ENCODE peak calls at places on chromosomes 16 and 17, in six cellular contexts. One of them, this sample, is unnamed.

GRCh38 chr16:31335431-31335830 is 19.5 kb upstream of the ITGAX start:
- DNase-seq in NT2/D1: no peak
- DNase-seq in iPS-NIHi11: no peak
- DNase-seq in hypothalamus: no peak
- DNase-seq in neural crest cell: no peak
- DNase-seq in amygdala: no peak
- DNase-seq in this sample: no peak

GRCh38 chr16:8262299-8262698 is 328.0 kb downstream of the TMEM114 start:
- DNase-seq in iPS-NIHi11: no peak
- DNase-seq in hypothalamus: no peak
- DNase-seq in amygdala: no peak
- DNase-seq in neural crest cell: no peak
- DNase-seq in NT2/D1: no peak
- DNase-seq in this sample: no peak

GRCh38 chr17:58487589-58488427 is at the start of gene HSF5:
- DNase-seq in neural crest cell: no peak
- DNase-seq in iPS-NIHi11: peak; percentile 46
- DNase-seq in NT2/D1: no peak
- DNase-seq in hypothalamus: no peak
- DNase-seq in amygdala: no peak
- DNase-seq in this sample: no peak

GRCh38 chr16:54331241-54332002 is 44.8 kb upstream of the IRX3 start:
- DNase-seq in NT2/D1: peak; percentile 91
- DNase-seq in iPS-NIHi11: peak; percentile 51
- DNase-seq in neural crest cell: no peak
- DNase-seq in amygdala: no peak
- DNase-seq in hypothalamus: no peak
- DNase-seq in this sample: peak; percentile 12

GRCh38 chr17:17420561-17421269 is 56.1 kb upstream of the MED9 start:
- DNase-seq in iPS-NIHi11: no peak
- DNase-seq in NT2/D1: no peak
- DNase-seq in neural crest cell: no peak
- DNase-seq in amygdala: no peak
- DNase-seq in hypothalamus: no peak
- DNase-seq in this sample: no peak

GRCh38 chr17:68310141-68310540 is 18.8 kb downstream of the ARSG start:
- DNase-seq in iPS-NIHi11: no peak
- DNase-seq in neural crest cell: no peak
- DNase-seq in amygdala: no peak
- DNase-seq in hypothalamus: no peak
- DNase-seq in NT2/D1: no peak
- DNase-seq in this sample: no peak

GRCh38 chr17:12133183-12133582 is 112.5 kb downstream of the MAP2K4 start:
- DNase-seq in neural crest cell: no peak
- DNase-seq in amygdala: no peak
- DNase-seq in iPS-NIHi11: no peak
- DNase-seq in hypothalamus: no peak
- DNase-seq in NT2/D1: no peak
- DNase-seq in this sample: no peak

GRCh38 chr17:67121317-67121887 is 77.0 kb downstream of the CACNG1 start:
- DNase-seq in neural crest cell: no peak
- DNase-seq in iPS-NIHi11: no peak
- DNase-seq in NT2/D1: no peak
- DNase-seq in hypothalamus: no peak
- DNase-seq in amygdala: no peak
- DNase-seq in this sample: no peak

GRCh38 chr17:51231999-51232398 is 27.9 kb downstream of the MBTD1 start:
- DNase-seq in neural crest cell: no peak
- DNase-seq in NT2/D1: no peak
- DNase-seq in hypothalamus: no peak
- DNase-seq in iPS-NIHi11: no peak
- DNase-seq in amygdala: no peak
- DNase-seq in this sample: no peak

GRCh38 chr17:18039535-18040286 is 503 bp downstream of the GID4 start:
- DNase-seq in NT2/D1: no peak
- DNase-seq in amygdala: no peak
- DNase-seq in neural crest cell: no peak
- DNase-seq in iPS-NIHi11: no peak
- DNase-seq in hypothalamus: no peak
- DNase-seq in this sample: peak; percentile 18

GRCh38 chr16:22029632-22030031 is 21.7 kb downstream of the MOSMO start:
- DNase-seq in hypothalamus: no peak
- DNase-seq in iPS-NIHi11: no peak
- DNase-seq in neural crest cell: no peak
- DNase-seq in NT2/D1: no peak
- DNase-seq in amygdala: no peak
- DNase-seq in this sample: no peak

GRCh38 chr16:72921106-72921505 is 126.8 kb downstream of the ZFHX3 start:
- DNase-seq in NT2/D1: no peak
- DNase-seq in amygdala: no peak
- DNase-seq in hypothalamus: no peak
- DNase-seq in iPS-NIHi11: no peak
- DNase-seq in neural crest cell: no peak
- DNase-seq in this sample: no peak

GRCh38 chr17:72392056-72393010 is 271.5 kb downstream of the SOX9 start:
- DNase-seq in NT2/D1: no peak
- DNase-seq in hypothalamus: no peak
- DNase-seq in iPS-NIHi11: no peak
- DNase-seq in amygdala: no peak
- DNase-seq in neural crest cell: no peak
- DNase-seq in this sample: no peak

GRCh38 chr17:31320791-31321190 is 631 bp downstream of the EVI2A start:
- DNase-seq in NT2/D1: no peak
- DNase-seq in neural crest cell: no peak
- DNase-seq in amygdala: no peak
- DNase-seq in hypothalamus: no peak
- DNase-seq in iPS-NIHi11: no peak
- DNase-seq in this sample: no peak

GRCh38 chr16:57759131-57759530 is 23.6 kb downstream of the KATNB1 start:
- DNase-seq in hypothalamus: no peak
- DNase-seq in NT2/D1: no peak
- DNase-seq in iPS-NIHi11: no peak
- DNase-seq in amygdala: no peak
- DNase-seq in neural crest cell: no peak
- DNase-seq in this sample: no peak

GRCh38 chr17:68290268-68290954 is 516 bp downstream of the SLC16A6 start:
- DNase-seq in NT2/D1: no peak
- DNase-seq in iPS-NIHi11: peak; percentile 36
- DNase-seq in hypothalamus: peak; percentile 17
- DNase-seq in neural crest cell: no peak
- DNase-seq in amygdala: no peak
- DNase-seq in this sample: no peak

GRCh38 chr16:11050954-11051353 is 106.6 kb downstream of the CLEC16A start:
- DNase-seq in NT2/D1: no peak
- DNase-seq in hypothalamus: no peak
- DNase-seq in neural crest cell: no peak
- DNase-seq in amygdala: no peak
- DNase-seq in iPS-NIHi11: no peak
- DNase-seq in this sample: no peak

GRCh38 chr17:66493283-66494019 is 191.0 kb downstream of the PRKCA start:
- DNase-seq in NT2/D1: no peak
- DNase-seq in iPS-NIHi11: no peak
- DNase-seq in neural crest cell: no peak
- DNase-seq in hypothalamus: no peak
- DNase-seq in amygdala: no peak
- DNase-seq in this sample: no peak

GRCh38 chr17:79169366-79169765 is 94.7 kb downstream of the ENGASE start:
- DNase-seq in NT2/D1: no peak
- DNase-seq in amygdala: no peak
- DNase-seq in neural crest cell: no peak
- DNase-seq in hypothalamus: no peak
- DNase-seq in iPS-NIHi11: no peak
- DNase-seq in this sample: no peak

GRCh38 chr17:66826856-66827255 is 8.1 kb upstream of the CACNG5 start:
- DNase-seq in amygdala: no peak
- DNase-seq in neural crest cell: no peak
- DNase-seq in NT2/D1: no peak
- DNase-seq in iPS-NIHi11: no peak
- DNase-seq in hypothalamus: no peak
- DNase-seq in this sample: no peak

GRCh38 chr17:35030780-35031179 is 32.7 kb downstream of the RFFL start:
- DNase-seq in hypothalamus: no peak
- DNase-seq in amygdala: no peak
- DNase-seq in NT2/D1: no peak
- DNase-seq in iPS-NIHi11: no peak
- DNase-seq in neural crest cell: no peak
- DNase-seq in this sample: no peak

GRCh38 chr16:28182183-28182582 is 29.6 kb downstream of the XPO6 start:
- DNase-seq in hypothalamus: no peak
- DNase-seq in amygdala: no peak
- DNase-seq in neural crest cell: no peak
- DNase-seq in iPS-NIHi11: no peak
- DNase-seq in NT2/D1: no peak
- DNase-seq in this sample: no peak

GRCh38 chr17:21296097-21297025 is 11.8 kb downstream of the MAP2K3 start:
- DNase-seq in hypothalamus: no peak
- DNase-seq in amygdala: no peak
- DNase-seq in neural crest cell: no peak
- DNase-seq in iPS-NIHi11: no peak
- DNase-seq in NT2/D1: no peak
- DNase-seq in this sample: no peak

GRCh38 chr16:14179116-14179515 is 108.0 kb downstream of the MRTFB start:
- DNase-seq in amygdala: no peak
- DNase-seq in NT2/D1: no peak
- DNase-seq in hypothalamus: no peak
- DNase-seq in iPS-NIHi11: no peak
- DNase-seq in neural crest cell: no peak
- DNase-seq in this sample: no peak

GRCh38 chr17:76453431-76453743 is 435 bp upstream of the UBE2O start:
- DNase-seq in amygdala: no peak
- DNase-seq in neural crest cell: no peak
- DNase-seq in hypothalamus: no peak
- DNase-seq in NT2/D1: no peak
- DNase-seq in iPS-NIHi11: no peak
- DNase-seq in this sample: no peak

GRCh38 chr17:83133302-83134121 is 54.1 kb downstream of the METRNL start:
- DNase-seq in hypothalamus: no peak
- DNase-seq in neural crest cell: no peak
- DNase-seq in iPS-NIHi11: no peak
- DNase-seq in amygdala: no peak
- DNase-seq in NT2/D1: no peak
- DNase-seq in this sample: no peak

GRCh38 chr17:46929413-46929812 is 6.5 kb downstream of the GOSR2 start:
- DNase-seq in iPS-NIHi11: no peak
- DNase-seq in amygdala: no peak
- DNase-seq in hypothalamus: no peak
- DNase-seq in NT2/D1: no peak
- DNase-seq in neural crest cell: no peak
- DNase-seq in this sample: no peak

GRCh38 chr17:10713336-10713735 is 15.9 kb downstream of the ADPRM start:
- DNase-seq in neural crest cell: no peak
- DNase-seq in hypothalamus: no peak
- DNase-seq in amygdala: no peak
- DNase-seq in iPS-NIHi11: no peak
- DNase-seq in NT2/D1: no peak
- DNase-seq in this sample: no peak

GRCh38 chr17:27352481-27353460 is 58.9 kb downstream of the WSB1 start:
- DNase-seq in neural crest cell: no peak
- DNase-seq in hypothalamus: no peak
- DNase-seq in NT2/D1: no peak
- DNase-seq in amygdala: no peak
- DNase-seq in iPS-NIHi11: no peak
- DNase-seq in this sample: no peak

GRCh38 chr16:82059983-82060421 is 24.9 kb downstream of the HSD17B2 start:
- DNase-seq in NT2/D1: no peak
- DNase-seq in iPS-NIHi11: no peak
- DNase-seq in amygdala: no peak
- DNase-seq in hypothalamus: no peak
- DNase-seq in neural crest cell: no peak
- DNase-seq in this sample: no peak

GRCh38 chr17:15273141-15273793 is 8.1 kb upstream of the PMP22 start:
- DNase-seq in NT2/D1: no peak
- DNase-seq in hypothalamus: no peak
- DNase-seq in iPS-NIHi11: no peak
- DNase-seq in amygdala: no peak
- DNase-seq in neural crest cell: no peak
- DNase-seq in this sample: no peak

GRCh38 chr16:26396511-26397235 is 670.1 kb upstream of the C16orf82 start:
- DNase-seq in hypothalamus: no peak
- DNase-seq in iPS-NIHi11: peak; percentile 35
- DNase-seq in neural crest cell: no peak
- DNase-seq in NT2/D1: no peak
- DNase-seq in amygdala: no peak
- DNase-seq in this sample: no peak

GRCh38 chr16:11514283-11514682 is 72.4 kb downstream of the LITAF start:
- DNase-seq in hypothalamus: no peak
- DNase-seq in neural crest cell: no peak
- DNase-seq in iPS-NIHi11: no peak
- DNase-seq in NT2/D1: no peak
- DNase-seq in amygdala: no peak
- DNase-seq in this sample: no peak

GRCh38 chr17:72287586-72287985 is 166.8 kb downstream of the SOX9 start:
- DNase-seq in neural crest cell: no peak
- DNase-seq in hypothalamus: no peak
- DNase-seq in iPS-NIHi11: no peak
- DNase-seq in NT2/D1: no peak
- DNase-seq in amygdala: no peak
- DNase-seq in this sample: no peak

This sample was measured in neuronal stem cell.